ENCODE peak calls at places on chromosomes 1 and 21, in six cellular contexts. One of them, this sample, is unnamed. For H3K4me1, the result is how much of the 10 kb centered on the place peaks cover.

GRCh38 chr1:54118704-54119103 is 34.1 kb downstream of the CDCP2 start:
- DNase-seq in adrenal gland: no peak
- DNase-seq in right lobe of liver: no peak
- DNase-seq in suprapubic skin: no peak
- DNase-seq in CD8-positive, alpha-beta T cell: no peak
- DNase-seq in fibroblast of lung: peak
- DNase-seq in this sample: no peak

GRCh38 chr1:3618904-3619671 is 5.7 kb upstream of the TPRG1L start:
- DNase-seq in adrenal gland: peak
- DNase-seq in right lobe of liver: peak
- DNase-seq in suprapubic skin: peak
- DNase-seq in CD8-positive, alpha-beta T cell: peak
- DNase-seq in fibroblast of lung: peak
- DNase-seq in this sample: peak

GRCh38 chr1:206002833-206003532 is at the start of gene RAB7B:
- DNase-seq in adrenal gland: peak
- DNase-seq in right lobe of liver: peak
- DNase-seq in suprapubic skin: peak
- DNase-seq in CD8-positive, alpha-beta T cell: no peak
- DNase-seq in fibroblast of lung: peak
- DNase-seq in this sample: peak

GRCh38 chr1:189939967-189940366 is 537.7 kb downstream of the BRINP3 start:
- DNase-seq in adrenal gland: no peak
- DNase-seq in right lobe of liver: no peak
- DNase-seq in suprapubic skin: no peak
- DNase-seq in CD8-positive, alpha-beta T cell: no peak
- DNase-seq in fibroblast of lung: peak
- DNase-seq in this sample: no peak

GRCh38 chr1:168483531-168483930 is 60.3 kb downstream of the XCL2 start:
- DNase-seq in adrenal gland: no peak
- DNase-seq in right lobe of liver: no peak
- DNase-seq in suprapubic skin: no peak
- DNase-seq in CD8-positive, alpha-beta T cell: no peak
- DNase-seq in fibroblast of lung: peak
- DNase-seq in this sample: no peak

GRCh38 chr1:201191723-201192477 is 1.3 kb downstream of the IGFN1 start:
- DNase-seq in adrenal gland: no peak
- DNase-seq in right lobe of liver: no peak
- DNase-seq in suprapubic skin: no peak
- DNase-seq in CD8-positive, alpha-beta T cell: no peak
- DNase-seq in fibroblast of lung: peak
- DNase-seq in this sample: no peak

GRCh38 chr1:202807367-202807925 is 775 bp downstream of the KDM5B start:
- DNase-seq in adrenal gland: no peak
- DNase-seq in right lobe of liver: peak
- DNase-seq in suprapubic skin: no peak
- DNase-seq in CD8-positive, alpha-beta T cell: peak
- DNase-seq in fibroblast of lung: peak
- DNase-seq in this sample: peak

GRCh38 chr1:193703655-193704054 is 517.2 kb upstream of the B3GALT2 start:
- DNase-seq in adrenal gland: no peak
- DNase-seq in right lobe of liver: no peak
- DNase-seq in suprapubic skin: no peak
- DNase-seq in CD8-positive, alpha-beta T cell: no peak
- DNase-seq in fibroblast of lung: no peak
- DNase-seq in this sample: no peak

GRCh38 chr1:226763741-226764264 is 24.7 kb upstream of the ITPKB start:
- DNase-seq in adrenal gland: no peak
- DNase-seq in right lobe of liver: no peak
- DNase-seq in suprapubic skin: no peak
- DNase-seq in CD8-positive, alpha-beta T cell: no peak
- DNase-seq in fibroblast of lung: peak
- DNase-seq in this sample: no peak

GRCh38 chr1:112002525-112002924 is 13.1 kb upstream of the KCND3 start:
- DNase-seq in adrenal gland: no peak
- DNase-seq in right lobe of liver: no peak
- DNase-seq in suprapubic skin: no peak
- DNase-seq in CD8-positive, alpha-beta T cell: no peak
- DNase-seq in fibroblast of lung: no peak
- DNase-seq in this sample: no peak

GRCh38 chr1:8127201-8127641 is 101.1 kb upstream of the ERRFI1 start:
- DNase-seq in adrenal gland: no peak
- DNase-seq in right lobe of liver: no peak
- DNase-seq in suprapubic skin: no peak
- DNase-seq in CD8-positive, alpha-beta T cell: no peak
- DNase-seq in fibroblast of lung: peak
- DNase-seq in this sample: no peak

GRCh38 chr1:97008226-97008625 is 286.6 kb downstream of the PTBP2 start:
- DNase-seq in adrenal gland: no peak
- DNase-seq in right lobe of liver: no peak
- DNase-seq in suprapubic skin: no peak
- DNase-seq in CD8-positive, alpha-beta T cell: no peak
- DNase-seq in fibroblast of lung: no peak
- DNase-seq in this sample: no peak

GRCh38 chr1:228007801-228008341 is 1.1 kb downstream of the WNT3A start:
- DNase-seq in adrenal gland: peak
- DNase-seq in right lobe of liver: no peak
- DNase-seq in suprapubic skin: peak
- DNase-seq in CD8-positive, alpha-beta T cell: no peak
- DNase-seq in fibroblast of lung: no peak
- DNase-seq in this sample: no peak

GRCh38 chr1:65830306-65830705 is 37.6 kb downstream of the PDE4B start:
- DNase-seq in adrenal gland: no peak
- DNase-seq in right lobe of liver: no peak
- DNase-seq in suprapubic skin: no peak
- DNase-seq in CD8-positive, alpha-beta T cell: no peak
- DNase-seq in fibroblast of lung: no peak
- DNase-seq in this sample: no peak

GRCh38 chr21:33541756-33542639 is at the start of gene GART:
- DNase-seq in adrenal gland: peak
- DNase-seq in right lobe of liver: peak
- DNase-seq in suprapubic skin: peak
- DNase-seq in CD8-positive, alpha-beta T cell: peak
- DNase-seq in fibroblast of lung: peak
- DNase-seq in this sample: peak

GRCh38 chr1:234489692-234490065 is 10.7 kb upstream of the TARBP1 start:
- DNase-seq in adrenal gland: no peak
- DNase-seq in right lobe of liver: no peak
- DNase-seq in suprapubic skin: no peak
- DNase-seq in CD8-positive, alpha-beta T cell: no peak
- DNase-seq in fibroblast of lung: no peak
- DNase-seq in this sample: no peak

GRCh38 chr1:118788372-118788955 is 199.7 kb downstream of the TBX15 start:
- DNase-seq in adrenal gland: no peak
- DNase-seq in right lobe of liver: no peak
- DNase-seq in suprapubic skin: no peak
- DNase-seq in CD8-positive, alpha-beta T cell: no peak
- DNase-seq in fibroblast of lung: peak
- DNase-seq in this sample: no peak

GRCh38 chr21:36791695-36792451 is 93.0 kb downstream of the SIM2 start:
- DNase-seq in adrenal gland: peak
- DNase-seq in right lobe of liver: no peak
- DNase-seq in suprapubic skin: no peak
- DNase-seq in CD8-positive, alpha-beta T cell: no peak
- DNase-seq in fibroblast of lung: no peak
- DNase-seq in this sample: no peak

GRCh38 chr1:205505791-205506190 is 1.3 kb downstream of the CDK18 start:
- DNase-seq in adrenal gland: peak
- DNase-seq in right lobe of liver: no peak
- DNase-seq in suprapubic skin: no peak
- DNase-seq in CD8-positive, alpha-beta T cell: no peak
- DNase-seq in fibroblast of lung: no peak
- DNase-seq in this sample: no peak

GRCh38 chr1:68049941-68050878 is at the start of gene DIRAS3:
- DNase-seq in adrenal gland: peak
- DNase-seq in right lobe of liver: peak
- DNase-seq in suprapubic skin: no peak
- DNase-seq in CD8-positive, alpha-beta T cell: no peak
- DNase-seq in fibroblast of lung: peak
- DNase-seq in this sample: peak

GRCh38 chr1:46490603-46491499 is 1.2 kb downstream of the DMBX1 start:
- DNase-seq in adrenal gland: no peak
- DNase-seq in right lobe of liver: no peak
- DNase-seq in suprapubic skin: no peak
- DNase-seq in CD8-positive, alpha-beta T cell: no peak
- DNase-seq in fibroblast of lung: peak
- DNase-seq in this sample: no peak

GRCh38 chr1:184773762-184774320 is 19.2 kb upstream of the EDEM3 start:
- DNase-seq in adrenal gland: peak
- DNase-seq in right lobe of liver: no peak
- DNase-seq in suprapubic skin: no peak
- DNase-seq in CD8-positive, alpha-beta T cell: no peak
- DNase-seq in fibroblast of lung: no peak
- DNase-seq in this sample: peak

GRCh38 chr1:27621067-27621920 is 13.7 kb downstream of the FGR start:
- DNase-seq in adrenal gland: peak
- DNase-seq in right lobe of liver: no peak
- DNase-seq in suprapubic skin: no peak
- DNase-seq in CD8-positive, alpha-beta T cell: no peak
- DNase-seq in fibroblast of lung: peak
- DNase-seq in this sample: no peak

GRCh38 chr1:179164494-179164893 is 65.0 kb downstream of the ABL2 start:
- DNase-seq in adrenal gland: no peak
- DNase-seq in right lobe of liver: no peak
- DNase-seq in suprapubic skin: no peak
- DNase-seq in CD8-positive, alpha-beta T cell: no peak
- DNase-seq in fibroblast of lung: peak
- DNase-seq in this sample: no peak

GRCh38 chr1:57229998-57230397 is 193.9 kb downstream of the DAB1 start:
- DNase-seq in adrenal gland: no peak
- DNase-seq in right lobe of liver: no peak
- DNase-seq in suprapubic skin: no peak
- DNase-seq in CD8-positive, alpha-beta T cell: no peak
- DNase-seq in fibroblast of lung: no peak
- DNase-seq in this sample: no peak

GRCh38 chr1:57234459-57234858 is 189.4 kb downstream of the DAB1 start:
- DNase-seq in adrenal gland: no peak
- DNase-seq in right lobe of liver: no peak
- DNase-seq in suprapubic skin: no peak
- DNase-seq in CD8-positive, alpha-beta T cell: no peak
- DNase-seq in fibroblast of lung: no peak
- DNase-seq in this sample: no peak

GRCh38 chr1:57235782-57236181 is 188.1 kb downstream of the DAB1 start:
- DNase-seq in adrenal gland: no peak
- DNase-seq in right lobe of liver: peak
- DNase-seq in suprapubic skin: no peak
- DNase-seq in CD8-positive, alpha-beta T cell: no peak
- DNase-seq in fibroblast of lung: no peak
- DNase-seq in this sample: no peak

GRCh38 chr1:57229076-57229475 is 194.8 kb downstream of the DAB1 start:
- DNase-seq in adrenal gland: no peak
- DNase-seq in right lobe of liver: no peak
- DNase-seq in suprapubic skin: no peak
- DNase-seq in CD8-positive, alpha-beta T cell: no peak
- DNase-seq in fibroblast of lung: no peak
- DNase-seq in this sample: no peak

DNA sequence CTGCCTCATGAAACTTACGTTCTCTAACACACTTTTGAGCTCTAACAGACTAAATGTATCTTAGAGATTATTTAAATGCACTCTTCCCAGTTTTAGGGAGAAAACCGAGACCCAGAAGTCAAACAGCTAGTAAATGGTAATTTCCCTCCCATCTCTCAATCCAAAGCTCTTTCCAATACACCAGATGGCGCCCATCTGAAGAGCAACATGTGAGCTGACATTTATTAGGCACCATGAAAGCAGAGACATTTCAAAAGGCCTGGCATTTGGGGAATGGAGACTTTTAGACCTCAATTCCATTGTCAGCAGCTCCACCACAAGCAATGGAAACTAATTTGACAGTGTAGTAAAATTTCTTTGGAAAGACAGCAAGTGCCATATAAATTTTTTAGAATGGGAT is 191.4 kb downstream of the DAB1 start:
- DNase-seq in adrenal gland: no peak
- DNase-seq in right lobe of liver: no peak
- DNase-seq in suprapubic skin: no peak
- DNase-seq in CD8-positive, alpha-beta T cell: no peak
- DNase-seq in fibroblast of lung: no peak
- DNase-seq in this sample: no peak
- H3K4me1 ChIP-seq in adrenal gland: under half
- H3K4me1 ChIP-seq in right lobe of liver: under half
- H3K4me1 ChIP-seq in suprapubic skin: under half
- H3K4me1 ChIP-seq in CD8-positive, alpha-beta T cell: under half
- H3K4me1 ChIP-seq in fibroblast of lung: under half
- H3K4me1 ChIP-seq in this sample: under half

DNA sequence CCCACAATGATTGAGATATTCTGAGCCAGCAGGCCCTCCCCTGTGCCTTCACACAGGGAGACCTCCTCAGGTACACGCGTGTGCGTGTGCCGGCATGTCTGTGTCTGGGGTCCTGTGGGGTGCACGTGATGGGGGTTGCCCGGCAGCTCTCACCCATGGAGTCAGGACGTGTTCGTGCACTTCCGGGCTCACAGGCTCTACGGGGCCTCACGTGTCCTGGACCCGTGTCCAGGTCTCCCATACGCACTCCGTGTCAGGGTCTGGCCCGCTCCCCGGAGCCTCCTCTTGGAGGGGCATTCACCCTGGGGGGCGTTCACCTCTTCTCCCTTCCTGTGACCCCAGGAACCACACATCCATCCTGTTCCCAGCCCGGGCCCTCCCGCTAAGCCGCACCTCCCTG is 13.1 kb downstream of the SAMD11 start:
- DNase-seq in adrenal gland: no peak
- DNase-seq in right lobe of liver: no peak
- DNase-seq in suprapubic skin: no peak
- DNase-seq in CD8-positive, alpha-beta T cell: no peak
- DNase-seq in fibroblast of lung: no peak
- DNase-seq in this sample: no peak
- H3K4me1 ChIP-seq in adrenal gland: under half
- H3K4me1 ChIP-seq in right lobe of liver: under half
- H3K4me1 ChIP-seq in suprapubic skin: under half
- H3K4me1 ChIP-seq in CD8-positive, alpha-beta T cell: under half
- H3K4me1 ChIP-seq in fibroblast of lung: under half
- H3K4me1 ChIP-seq in this sample: under half

DNA sequence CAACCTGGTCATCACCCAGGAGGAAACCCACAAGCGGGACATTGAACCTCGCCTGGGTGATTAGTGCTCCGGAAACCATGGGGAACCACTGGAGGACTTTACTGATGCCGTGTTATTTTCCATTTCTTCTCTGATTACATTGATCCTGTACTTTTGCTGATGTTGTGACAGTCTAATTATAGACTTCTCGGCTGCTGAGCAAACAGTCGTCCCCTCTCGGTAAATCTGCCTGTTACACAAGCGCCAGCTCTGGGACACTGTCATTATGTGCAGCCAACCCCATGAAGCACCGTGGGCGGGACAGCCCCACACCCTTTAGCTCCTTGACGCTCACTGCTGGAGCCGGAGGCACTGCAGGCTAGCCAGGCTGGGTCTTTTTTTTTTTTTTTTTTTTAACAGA is 6.0 kb upstream of the TENT5C start:
- DNase-seq in adrenal gland: no peak
- DNase-seq in right lobe of liver: peak
- DNase-seq in suprapubic skin: peak
- DNase-seq in CD8-positive, alpha-beta T cell: no peak
- DNase-seq in fibroblast of lung: no peak
- DNase-seq in this sample: no peak
- H3K4me1 ChIP-seq in adrenal gland: under half
- H3K4me1 ChIP-seq in right lobe of liver: under half
- H3K4me1 ChIP-seq in suprapubic skin: under half
- H3K4me1 ChIP-seq in CD8-positive, alpha-beta T cell: under half
- H3K4me1 ChIP-seq in fibroblast of lung: under half
- H3K4me1 ChIP-seq in this sample: under half

GRCh38 chr21:35506352-35506751 is 457.2 kb upstream of the RUNX1 start:
- DNase-seq in adrenal gland: no peak
- DNase-seq in right lobe of liver: no peak
- DNase-seq in suprapubic skin: no peak
- DNase-seq in CD8-positive, alpha-beta T cell: no peak
- DNase-seq in fibroblast of lung: peak
- DNase-seq in this sample: no peak
- H3K4me1 ChIP-seq in adrenal gland: under half
- H3K4me1 ChIP-seq in right lobe of liver: under half
- H3K4me1 ChIP-seq in suprapubic skin: under half
- H3K4me1 ChIP-seq in CD8-positive, alpha-beta T cell: under half
- H3K4me1 ChIP-seq in fibroblast of lung: under half
- H3K4me1 ChIP-seq in this sample: under half

This sample was measured in mucosa of descending colon.